ENCODE peak calls at places on chromosomes 5 and 9, in nine cellular contexts. One of them, this sample, is unnamed.
A peak's percentile ranks its signal among the peaks of the same experiment; 100 is the strongest.

GRCh38 chr9:107862329-107862728 is 372.8 kb upstream of the KLF4 start:
- DNase-seq in activated T-cell treated with anti-CD3 and anti-CD28 coated beads, Interleukin-2, amount 50 U/mL, for 1 hour: no peak
- DNase-seq in lung microvascular endothelial cell: no peak
- DNase-seq in activated T-helper 1 cell treated with Interleukin-2 at 50 U/mL for 16 hours: no peak
- DNase-seq in left lobe of liver: no peak
- DNase-seq in amygdala: no peak
- DNase-seq in MV-4-11: peak; percentile 82
- DNase-seq in mesothelial cell of epicardium: no peak
- DNase-seq in activated CD8-positive, alpha-beta memory T cell treated with anti-CD3 and anti-CD28 coated beads for 1 hour: no peak
- DNase-seq in this sample: no peak

GRCh38 chr5:5135957-5136676 is 4.0 kb upstream of the ADAMTS16 start:
- DNase-seq in activated T-cell treated with anti-CD3 and anti-CD28 coated beads, Interleukin-2, amount 50 U/mL, for 1 hour: no peak
- DNase-seq in lung microvascular endothelial cell: no peak
- DNase-seq in activated T-helper 1 cell treated with Interleukin-2 at 50 U/mL for 16 hours: no peak
- DNase-seq in left lobe of liver: no peak
- DNase-seq in amygdala: no peak
- DNase-seq in MV-4-11: no peak
- DNase-seq in mesothelial cell of epicardium: no peak
- DNase-seq in activated CD8-positive, alpha-beta memory T cell treated with anti-CD3 and anti-CD28 coated beads for 1 hour: no peak
- DNase-seq in this sample: no peak

GRCh38 chr5:173293817-173294672 is 34.2 kb downstream of the STC2 start:
- DNase-seq in activated T-cell treated with anti-CD3 and anti-CD28 coated beads, Interleukin-2, amount 50 U/mL, for 1 hour: peak; percentile 70
- DNase-seq in lung microvascular endothelial cell: peak; percentile 80
- DNase-seq in activated T-helper 1 cell treated with Interleukin-2 at 50 U/mL for 16 hours: peak; percentile 33
- DNase-seq in left lobe of liver: peak; percentile 75
- DNase-seq in amygdala: peak; percentile 44
- DNase-seq in MV-4-11: peak; percentile 71
- DNase-seq in mesothelial cell of epicardium: peak; percentile 91
- DNase-seq in activated CD8-positive, alpha-beta memory T cell treated with anti-CD3 and anti-CD28 coated beads for 1 hour: peak; percentile 38
- DNase-seq in this sample: peak; percentile 78

GRCh38 chr9:69549310-69550202 is 122.6 kb downstream of the APBA1 start:
- DNase-seq in activated T-cell treated with anti-CD3 and anti-CD28 coated beads, Interleukin-2, amount 50 U/mL, for 1 hour: no peak
- DNase-seq in lung microvascular endothelial cell: peak; percentile 77
- DNase-seq in activated T-helper 1 cell treated with Interleukin-2 at 50 U/mL for 16 hours: no peak
- DNase-seq in left lobe of liver: no peak
- DNase-seq in amygdala: no peak
- DNase-seq in MV-4-11: peak; percentile 27
- DNase-seq in mesothelial cell of epicardium: no peak
- DNase-seq in activated CD8-positive, alpha-beta memory T cell treated with anti-CD3 and anti-CD28 coated beads for 1 hour: no peak
- DNase-seq in this sample: peak; percentile 24

GRCh38 chr9:95107001-95107749 is 210.3 kb downstream of the FANCC start:
- DNase-seq in activated T-cell treated with anti-CD3 and anti-CD28 coated beads, Interleukin-2, amount 50 U/mL, for 1 hour: no peak
- DNase-seq in lung microvascular endothelial cell: no peak
- DNase-seq in activated T-helper 1 cell treated with Interleukin-2 at 50 U/mL for 16 hours: no peak
- DNase-seq in left lobe of liver: no peak
- DNase-seq in amygdala: no peak
- DNase-seq in MV-4-11: no peak
- DNase-seq in mesothelial cell of epicardium: no peak
- DNase-seq in activated CD8-positive, alpha-beta memory T cell treated with anti-CD3 and anti-CD28 coated beads for 1 hour: no peak
- DNase-seq in this sample: no peak

GRCh38 chr5:36459191-36460135 is 146.9 kb upstream of the SLC1A3 start:
- DNase-seq in activated T-cell treated with anti-CD3 and anti-CD28 coated beads, Interleukin-2, amount 50 U/mL, for 1 hour: no peak
- DNase-seq in lung microvascular endothelial cell: no peak
- DNase-seq in activated T-helper 1 cell treated with Interleukin-2 at 50 U/mL for 16 hours: no peak
- DNase-seq in left lobe of liver: no peak
- DNase-seq in amygdala: no peak
- DNase-seq in MV-4-11: no peak
- DNase-seq in mesothelial cell of epicardium: no peak
- DNase-seq in activated CD8-positive, alpha-beta memory T cell treated with anti-CD3 and anti-CD28 coated beads for 1 hour: no peak
- DNase-seq in this sample: no peak

GRCh38 chr9:12790883-12791282 is 16.1 kb downstream of the LURAP1L start:
- DNase-seq in activated T-cell treated with anti-CD3 and anti-CD28 coated beads, Interleukin-2, amount 50 U/mL, for 1 hour: no peak
- DNase-seq in lung microvascular endothelial cell: no peak
- DNase-seq in activated T-helper 1 cell treated with Interleukin-2 at 50 U/mL for 16 hours: no peak
- DNase-seq in left lobe of liver: no peak
- DNase-seq in amygdala: no peak
- DNase-seq in MV-4-11: no peak
- DNase-seq in mesothelial cell of epicardium: no peak
- DNase-seq in activated CD8-positive, alpha-beta memory T cell treated with anti-CD3 and anti-CD28 coated beads for 1 hour: no peak
- DNase-seq in this sample: no peak

GRCh38 chr5:127275641-127276193 is 14.9 kb upstream of the MEGF10 start:
- DNase-seq in activated T-cell treated with anti-CD3 and anti-CD28 coated beads, Interleukin-2, amount 50 U/mL, for 1 hour: no peak
- DNase-seq in lung microvascular endothelial cell: no peak
- DNase-seq in activated T-helper 1 cell treated with Interleukin-2 at 50 U/mL for 16 hours: no peak
- DNase-seq in left lobe of liver: no peak
- DNase-seq in amygdala: no peak
- DNase-seq in MV-4-11: no peak
- DNase-seq in mesothelial cell of epicardium: no peak
- DNase-seq in activated CD8-positive, alpha-beta memory T cell treated with anti-CD3 and anti-CD28 coated beads for 1 hour: no peak
- DNase-seq in this sample: no peak

GRCh38 chr5:6820851-6821479 is 107.7 kb downstream of the TENT4A start:
- DNase-seq in activated T-cell treated with anti-CD3 and anti-CD28 coated beads, Interleukin-2, amount 50 U/mL, for 1 hour: peak; percentile 34
- DNase-seq in lung microvascular endothelial cell: peak; percentile 30
- DNase-seq in activated T-helper 1 cell treated with Interleukin-2 at 50 U/mL for 16 hours: no peak
- DNase-seq in left lobe of liver: no peak
- DNase-seq in amygdala: no peak
- DNase-seq in MV-4-11: no peak
- DNase-seq in mesothelial cell of epicardium: no peak
- DNase-seq in activated CD8-positive, alpha-beta memory T cell treated with anti-CD3 and anti-CD28 coated beads for 1 hour: peak; percentile 10
- DNase-seq in this sample: peak; percentile 48

GRCh38 chr5:143550985-143551630 is 147.6 kb upstream of the NR3C1 start:
- DNase-seq in activated T-cell treated with anti-CD3 and anti-CD28 coated beads, Interleukin-2, amount 50 U/mL, for 1 hour: no peak
- DNase-seq in lung microvascular endothelial cell: no peak
- DNase-seq in activated T-helper 1 cell treated with Interleukin-2 at 50 U/mL for 16 hours: no peak
- DNase-seq in left lobe of liver: no peak
- DNase-seq in amygdala: no peak
- DNase-seq in MV-4-11: no peak
- DNase-seq in mesothelial cell of epicardium: no peak
- DNase-seq in activated CD8-positive, alpha-beta memory T cell treated with anti-CD3 and anti-CD28 coated beads for 1 hour: no peak
- DNase-seq in this sample: no peak

GRCh38 chr5:87268126-87268969 is 665 bp downstream of the RASA1 start:
- DNase-seq in activated T-cell treated with anti-CD3 and anti-CD28 coated beads, Interleukin-2, amount 50 U/mL, for 1 hour: no peak
- DNase-seq in lung microvascular endothelial cell: peak; percentile 79
- DNase-seq in activated T-helper 1 cell treated with Interleukin-2 at 50 U/mL for 16 hours: peak; percentile 39
- DNase-seq in left lobe of liver: peak; percentile 77
- DNase-seq in amygdala: peak; percentile 78
- DNase-seq in MV-4-11: no peak
- DNase-seq in mesothelial cell of epicardium: peak; percentile 76
- DNase-seq in activated CD8-positive, alpha-beta memory T cell treated with anti-CD3 and anti-CD28 coated beads for 1 hour: peak; percentile 40
- DNase-seq in this sample: peak; percentile 33

GRCh38 chr9:99023831-99024230 is 80.1 kb downstream of the COL15A1 start:
- DNase-seq in activated T-cell treated with anti-CD3 and anti-CD28 coated beads, Interleukin-2, amount 50 U/mL, for 1 hour: no peak
- DNase-seq in lung microvascular endothelial cell: no peak
- DNase-seq in activated T-helper 1 cell treated with Interleukin-2 at 50 U/mL for 16 hours: no peak
- DNase-seq in left lobe of liver: no peak
- DNase-seq in amygdala: no peak
- DNase-seq in MV-4-11: no peak
- DNase-seq in mesothelial cell of epicardium: peak; percentile 35
- DNase-seq in activated CD8-positive, alpha-beta memory T cell treated with anti-CD3 and anti-CD28 coated beads for 1 hour: no peak
- DNase-seq in this sample: no peak

GRCh38 chr9:134601764-134602163 is 39.8 kb upstream of the COL5A1 start:
- DNase-seq in activated T-cell treated with anti-CD3 and anti-CD28 coated beads, Interleukin-2, amount 50 U/mL, for 1 hour: no peak
- DNase-seq in lung microvascular endothelial cell: no peak
- DNase-seq in activated T-helper 1 cell treated with Interleukin-2 at 50 U/mL for 16 hours: no peak
- DNase-seq in left lobe of liver: no peak
- DNase-seq in amygdala: no peak
- DNase-seq in MV-4-11: no peak
- DNase-seq in mesothelial cell of epicardium: no peak
- DNase-seq in activated CD8-positive, alpha-beta memory T cell treated with anti-CD3 and anti-CD28 coated beads for 1 hour: no peak
- DNase-seq in this sample: no peak

GRCh38 chr9:108761530-108762347 is 94.0 kb downstream of the ACTL7B start:
- DNase-seq in activated T-cell treated with anti-CD3 and anti-CD28 coated beads, Interleukin-2, amount 50 U/mL, for 1 hour: no peak
- DNase-seq in lung microvascular endothelial cell: peak; percentile 71
- DNase-seq in activated T-helper 1 cell treated with Interleukin-2 at 50 U/mL for 16 hours: no peak
- DNase-seq in left lobe of liver: peak; percentile 59
- DNase-seq in amygdala: no peak
- DNase-seq in MV-4-11: no peak
- DNase-seq in mesothelial cell of epicardium: peak; percentile 64
- DNase-seq in activated CD8-positive, alpha-beta memory T cell treated with anti-CD3 and anti-CD28 coated beads for 1 hour: no peak
- DNase-seq in this sample: peak; percentile 66

GRCh38 chr5:125137535-125137934 is 391.1 kb upstream of the ZNF608 start:
- DNase-seq in activated T-cell treated with anti-CD3 and anti-CD28 coated beads, Interleukin-2, amount 50 U/mL, for 1 hour: no peak
- DNase-seq in lung microvascular endothelial cell: no peak
- DNase-seq in activated T-helper 1 cell treated with Interleukin-2 at 50 U/mL for 16 hours: no peak
- DNase-seq in left lobe of liver: no peak
- DNase-seq in amygdala: no peak
- DNase-seq in MV-4-11: no peak
- DNase-seq in mesothelial cell of epicardium: no peak
- DNase-seq in activated CD8-positive, alpha-beta memory T cell treated with anti-CD3 and anti-CD28 coated beads for 1 hour: no peak
- DNase-seq in this sample: no peak

GRCh38 chr5:34923694-34924461 is 5.5 kb upstream of the DNAJC21 start:
- DNase-seq in activated T-cell treated with anti-CD3 and anti-CD28 coated beads, Interleukin-2, amount 50 U/mL, for 1 hour: no peak
- DNase-seq in lung microvascular endothelial cell: no peak
- DNase-seq in activated T-helper 1 cell treated with Interleukin-2 at 50 U/mL for 16 hours: no peak
- DNase-seq in left lobe of liver: no peak
- DNase-seq in amygdala: no peak
- DNase-seq in MV-4-11: peak; percentile 59
- DNase-seq in mesothelial cell of epicardium: no peak
- DNase-seq in activated CD8-positive, alpha-beta memory T cell treated with anti-CD3 and anti-CD28 coated beads for 1 hour: no peak
- DNase-seq in this sample: peak; percentile 84

GRCh38 chr9:4887556-4887955 is 94.8 kb downstream of the RCL1 start:
- DNase-seq in activated T-cell treated with anti-CD3 and anti-CD28 coated beads, Interleukin-2, amount 50 U/mL, for 1 hour: no peak
- DNase-seq in lung microvascular endothelial cell: no peak
- DNase-seq in activated T-helper 1 cell treated with Interleukin-2 at 50 U/mL for 16 hours: no peak
- DNase-seq in left lobe of liver: no peak
- DNase-seq in amygdala: no peak
- DNase-seq in MV-4-11: no peak
- DNase-seq in mesothelial cell of epicardium: no peak
- DNase-seq in activated CD8-positive, alpha-beta memory T cell treated with anti-CD3 and anti-CD28 coated beads for 1 hour: no peak
- DNase-seq in this sample: no peak

GRCh38 chr5:180173875-180174586 is 35.0 kb downstream of the RASGEF1C start:
- DNase-seq in activated T-cell treated with anti-CD3 and anti-CD28 coated beads, Interleukin-2, amount 50 U/mL, for 1 hour: no peak
- DNase-seq in lung microvascular endothelial cell: no peak
- DNase-seq in activated T-helper 1 cell treated with Interleukin-2 at 50 U/mL for 16 hours: no peak
- DNase-seq in left lobe of liver: no peak
- DNase-seq in amygdala: no peak
- DNase-seq in MV-4-11: no peak
- DNase-seq in mesothelial cell of epicardium: no peak
- DNase-seq in activated CD8-positive, alpha-beta memory T cell treated with anti-CD3 and anti-CD28 coated beads for 1 hour: no peak
- DNase-seq in this sample: no peak

GRCh38 chr9:38006981-38007380 is 62.0 kb downstream of the SHB start:
- DNase-seq in activated T-cell treated with anti-CD3 and anti-CD28 coated beads, Interleukin-2, amount 50 U/mL, for 1 hour: no peak
- DNase-seq in lung microvascular endothelial cell: no peak
- DNase-seq in activated T-helper 1 cell treated with Interleukin-2 at 50 U/mL for 16 hours: no peak
- DNase-seq in left lobe of liver: no peak
- DNase-seq in amygdala: no peak
- DNase-seq in MV-4-11: no peak
- DNase-seq in mesothelial cell of epicardium: no peak
- DNase-seq in activated CD8-positive, alpha-beta memory T cell treated with anti-CD3 and anti-CD28 coated beads for 1 hour: no peak
- DNase-seq in this sample: no peak

GRCh38 chr9:8895498-8896224 is 1096.1 kb upstream of the DMAC1 start:
- DNase-seq in activated T-cell treated with anti-CD3 and anti-CD28 coated beads, Interleukin-2, amount 50 U/mL, for 1 hour: no peak
- DNase-seq in lung microvascular endothelial cell: peak; percentile 69
- DNase-seq in activated T-helper 1 cell treated with Interleukin-2 at 50 U/mL for 16 hours: no peak
- DNase-seq in left lobe of liver: no peak
- DNase-seq in amygdala: no peak
- DNase-seq in MV-4-11: peak; percentile 22
- DNase-seq in mesothelial cell of epicardium: no peak
- DNase-seq in activated CD8-positive, alpha-beta memory T cell treated with anti-CD3 and anti-CD28 coated beads for 1 hour: no peak
- DNase-seq in this sample: no peak

GRCh38 chr9:77996696-77997095 is 34.9 kb downstream of the GNAQ start:
- DNase-seq in activated T-cell treated with anti-CD3 and anti-CD28 coated beads, Interleukin-2, amount 50 U/mL, for 1 hour: no peak
- DNase-seq in lung microvascular endothelial cell: no peak
- DNase-seq in activated T-helper 1 cell treated with Interleukin-2 at 50 U/mL for 16 hours: no peak
- DNase-seq in left lobe of liver: no peak
- DNase-seq in amygdala: no peak
- DNase-seq in MV-4-11: no peak
- DNase-seq in mesothelial cell of epicardium: no peak
- DNase-seq in activated CD8-positive, alpha-beta memory T cell treated with anti-CD3 and anti-CD28 coated beads for 1 hour: no peak
- DNase-seq in this sample: no peak

GRCh38 chr9:135786146-135786690 is 84.2 kb downstream of the KCNT1 start:
- DNase-seq in activated T-cell treated with anti-CD3 and anti-CD28 coated beads, Interleukin-2, amount 50 U/mL, for 1 hour: no peak
- DNase-seq in lung microvascular endothelial cell: no peak
- DNase-seq in activated T-helper 1 cell treated with Interleukin-2 at 50 U/mL for 16 hours: no peak
- DNase-seq in left lobe of liver: no peak
- DNase-seq in amygdala: no peak
- DNase-seq in MV-4-11: no peak
- DNase-seq in mesothelial cell of epicardium: no peak
- DNase-seq in activated CD8-positive, alpha-beta memory T cell treated with anti-CD3 and anti-CD28 coated beads for 1 hour: no peak
- DNase-seq in this sample: no peak

GRCh38 chr5:170382790-170383189 is 6.4 kb downstream of the KCNMB1 start:
- DNase-seq in activated T-cell treated with anti-CD3 and anti-CD28 coated beads, Interleukin-2, amount 50 U/mL, for 1 hour: no peak
- DNase-seq in lung microvascular endothelial cell: no peak
- DNase-seq in activated T-helper 1 cell treated with Interleukin-2 at 50 U/mL for 16 hours: no peak
- DNase-seq in left lobe of liver: no peak
- DNase-seq in amygdala: no peak
- DNase-seq in MV-4-11: no peak
- DNase-seq in mesothelial cell of epicardium: no peak
- DNase-seq in activated CD8-positive, alpha-beta memory T cell treated with anti-CD3 and anti-CD28 coated beads for 1 hour: no peak
- DNase-seq in this sample: no peak

GRCh38 chr5:62152394-62153123 is 153.4 kb upstream of the KIF2A start:
- DNase-seq in activated T-cell treated with anti-CD3 and anti-CD28 coated beads, Interleukin-2, amount 50 U/mL, for 1 hour: no peak
- DNase-seq in lung microvascular endothelial cell: no peak
- DNase-seq in activated T-helper 1 cell treated with Interleukin-2 at 50 U/mL for 16 hours: no peak
- DNase-seq in left lobe of liver: no peak
- DNase-seq in amygdala: no peak
- DNase-seq in MV-4-11: no peak
- DNase-seq in mesothelial cell of epicardium: no peak
- DNase-seq in activated CD8-positive, alpha-beta memory T cell treated with anti-CD3 and anti-CD28 coated beads for 1 hour: no peak
- DNase-seq in this sample: no peak

GRCh38 chr5:107257885-107258520 is 412.7 kb downstream of the EFNA5 start:
- DNase-seq in activated T-cell treated with anti-CD3 and anti-CD28 coated beads, Interleukin-2, amount 50 U/mL, for 1 hour: no peak
- DNase-seq in lung microvascular endothelial cell: no peak
- DNase-seq in activated T-helper 1 cell treated with Interleukin-2 at 50 U/mL for 16 hours: no peak
- DNase-seq in left lobe of liver: no peak
- DNase-seq in amygdala: no peak
- DNase-seq in MV-4-11: no peak
- DNase-seq in mesothelial cell of epicardium: no peak
- DNase-seq in activated CD8-positive, alpha-beta memory T cell treated with anti-CD3 and anti-CD28 coated beads for 1 hour: no peak
- DNase-seq in this sample: no peak

GRCh38 chr9:36896296-36896695 is 137.8 kb downstream of the PAX5 start:
- DNase-seq in activated T-cell treated with anti-CD3 and anti-CD28 coated beads, Interleukin-2, amount 50 U/mL, for 1 hour: no peak
- DNase-seq in lung microvascular endothelial cell: no peak
- DNase-seq in activated T-helper 1 cell treated with Interleukin-2 at 50 U/mL for 16 hours: no peak
- DNase-seq in left lobe of liver: no peak
- DNase-seq in amygdala: no peak
- DNase-seq in MV-4-11: no peak
- DNase-seq in mesothelial cell of epicardium: no peak
- DNase-seq in activated CD8-positive, alpha-beta memory T cell treated with anti-CD3 and anti-CD28 coated beads for 1 hour: no peak
- DNase-seq in this sample: no peak

GRCh38 chr5:2071562-2071961 is 188.8 kb upstream of the IRX4 start:
- DNase-seq in activated T-cell treated with anti-CD3 and anti-CD28 coated beads, Interleukin-2, amount 50 U/mL, for 1 hour: no peak
- DNase-seq in lung microvascular endothelial cell: no peak
- DNase-seq in activated T-helper 1 cell treated with Interleukin-2 at 50 U/mL for 16 hours: no peak
- DNase-seq in left lobe of liver: no peak
- DNase-seq in amygdala: no peak
- DNase-seq in MV-4-11: no peak
- DNase-seq in mesothelial cell of epicardium: no peak
- DNase-seq in activated CD8-positive, alpha-beta memory T cell treated with anti-CD3 and anti-CD28 coated beads for 1 hour: no peak
- DNase-seq in this sample: no peak

GRCh38 chr9:37495571-37495970 is 9.8 kb downstream of the POLR1E start:
- DNase-seq in activated T-cell treated with anti-CD3 and anti-CD28 coated beads, Interleukin-2, amount 50 U/mL, for 1 hour: no peak
- DNase-seq in lung microvascular endothelial cell: no peak
- DNase-seq in activated T-helper 1 cell treated with Interleukin-2 at 50 U/mL for 16 hours: no peak
- DNase-seq in left lobe of liver: no peak
- DNase-seq in amygdala: no peak
- DNase-seq in MV-4-11: no peak
- DNase-seq in mesothelial cell of epicardium: no peak
- DNase-seq in activated CD8-positive, alpha-beta memory T cell treated with anti-CD3 and anti-CD28 coated beads for 1 hour: no peak
- DNase-seq in this sample: no peak

GRCh38 chr9:116342071-116342470 is 188.5 kb downstream of the PAPPA start:
- DNase-seq in activated T-cell treated with anti-CD3 and anti-CD28 coated beads, Interleukin-2, amount 50 U/mL, for 1 hour: no peak
- DNase-seq in lung microvascular endothelial cell: no peak
- DNase-seq in activated T-helper 1 cell treated with Interleukin-2 at 50 U/mL for 16 hours: no peak
- DNase-seq in left lobe of liver: no peak
- DNase-seq in amygdala: no peak
- DNase-seq in MV-4-11: no peak
- DNase-seq in mesothelial cell of epicardium: no peak
- DNase-seq in activated CD8-positive, alpha-beta memory T cell treated with anti-CD3 and anti-CD28 coated beads for 1 hour: no peak
- DNase-seq in this sample: no peak

GRCh38 chr9:71506821-71507220 is 261.5 kb downstream of the CEMIP2 start:
- DNase-seq in activated T-cell treated with anti-CD3 and anti-CD28 coated beads, Interleukin-2, amount 50 U/mL, for 1 hour: no peak
- DNase-seq in lung microvascular endothelial cell: no peak
- DNase-seq in activated T-helper 1 cell treated with Interleukin-2 at 50 U/mL for 16 hours: no peak
- DNase-seq in left lobe of liver: no peak
- DNase-seq in amygdala: no peak
- DNase-seq in MV-4-11: peak; percentile 87
- DNase-seq in mesothelial cell of epicardium: no peak
- DNase-seq in activated CD8-positive, alpha-beta memory T cell treated with anti-CD3 and anti-CD28 coated beads for 1 hour: no peak
- DNase-seq in this sample: no peak

GRCh38 chr9:81814794-81815464 is 113.3 kb upstream of the SPATA31D4 start:
- DNase-seq in activated T-cell treated with anti-CD3 and anti-CD28 coated beads, Interleukin-2, amount 50 U/mL, for 1 hour: no peak
- DNase-seq in lung microvascular endothelial cell: peak; percentile 59
- DNase-seq in activated T-helper 1 cell treated with Interleukin-2 at 50 U/mL for 16 hours: no peak
- DNase-seq in left lobe of liver: no peak
- DNase-seq in amygdala: no peak
- DNase-seq in MV-4-11: no peak
- DNase-seq in mesothelial cell of epicardium: no peak
- DNase-seq in activated CD8-positive, alpha-beta memory T cell treated with anti-CD3 and anti-CD28 coated beads for 1 hour: no peak
- DNase-seq in this sample: no peak

This sample was measured in HTR-8/SVneo.